ENCODE peak calls at places on chromosomes 5 and 9, in nine cellular contexts. L is OCI-LY7, I is lower leg skin, Q is left ventricle myocardium inferior, M is ascending aorta, H is body of pancreas, D is IMR-90, F is fibroblast of the aortic adventitia, N is colonic mucosa. B is an unnamed sample.

GRCh38 chr5:180090769-180091546 is 19.4 kb upstream of the RNF130 start:
- DNase-seq in L (peak; percentile 36), I (peak; percentile 80), Q (no peak), M (no peak), H (peak; percentile 69), D (peak; percentile 14), F (peak; percentile 23), N (peak; percentile 57), B (no peak)

GRCh38 chr9:109331353-109331752 is 10.5 kb upstream of the EPB41L4B start:
- DNase-seq in L (no peak), I (peak; percentile 91), Q (peak; percentile 48), M (no peak), H (peak; percentile 98), D (no peak), F (peak; percentile 69), N (peak; percentile 86), B (no peak)

GRCh38 chr9:73269430-73270101 is 117.9 kb downstream of the ANXA1 start:
- DNase-seq in L (peak; percentile 1), I (no peak), Q (no peak), M (no peak), H (no peak), D (peak; percentile 2), F (peak; percentile 33), N (no peak), B (no peak)

GRCh38 chr5:10528056-10528816 is 35.6 kb upstream of the ANKRD33B start:
- DNase-seq in L (no peak), I (no peak), Q (no peak), M (no peak), H (no peak), D (peak; percentile 60), F (peak; percentile 87), N (no peak), B (no peak)

GRCh38 chr5:126858441-126858840 is 81.5 kb downstream of the LMNB1 start:
- DNase-seq in L (no peak), I (no peak), Q (no peak), M (no peak), H (no peak), D (no peak), F (no peak), N (no peak), B (no peak)

GRCh38 chr5:28927559-28928326 is 1889.4 kb upstream of the CDH9 start:
- DNase-seq in L (no peak), I (no peak), Q (no peak), M (no peak), H (no peak), D (no peak), F (no peak), N (no peak), B (no peak)

GRCh38 chr9:36268007-36268427 is 9.8 kb upstream of the GNE start:
- DNase-seq in L (no peak), I (no peak), Q (no peak), M (no peak), H (no peak), D (peak; percentile 71), F (peak; percentile 70), N (no peak), B (no peak)

GRCh38 chr5:132260714-132261615 is 3.5 kb downstream of the PDLIM4 start:
- DNase-seq in L (no peak), I (peak; percentile 89), Q (peak; percentile 56), M (no peak), H (peak; percentile 81), D (peak; percentile 96), F (peak; percentile 80), N (peak; percentile 37), B (peak; percentile 88)

GRCh38 chr5:110086658-110087388 is 397.1 kb downstream of the MAN2A1 start:
- DNase-seq in L (no peak), I (peak; percentile 85), Q (no peak), M (peak; percentile 42), H (peak; percentile 31), D (peak; percentile 29), F (peak; percentile 20), N (no peak), B (peak; percentile 91)

GRCh38 chr5:34718516-34718915 is 62.4 kb downstream of the RAI14 start:
- DNase-seq in L (no peak), I (no peak), Q (no peak), M (no peak), H (no peak), D (peak; percentile 41), F (no peak), N (no peak), B (no peak)

GRCh38 chr5:11540112-11540511 is 364.1 kb downstream of the CTNND2 start:
- DNase-seq in L (no peak), I (no peak), Q (no peak), M (no peak), H (no peak), D (no peak), F (no peak), N (no peak), B (no peak)

GRCh38 chr5:107217721-107218130 is 453.0 kb downstream of the EFNA5 start:
- DNase-seq in L (no peak), I (peak; percentile 85), Q (peak; percentile 71), M (peak; percentile 70), H (no peak), D (no peak), F (no peak), N (no peak), B (peak; percentile 18)

GRCh38 chr9:131739192-131739961 is 499 bp downstream of the RAPGEF1 start:
- DNase-seq in L (peak; percentile 69), I (no peak), Q (peak; percentile 41), M (no peak), H (peak; percentile 40), D (no peak), F (peak; percentile 27), N (peak; percentile 51), B (no peak)

GRCh38 chr5:107565791-107566536 is 104.8 kb downstream of the EFNA5 start:
- DNase-seq in L (no peak), I (no peak), Q (no peak), M (no peak), H (no peak), D (no peak), F (no peak), N (no peak), B (no peak)

GRCh38 chr9:102309379-102309778 is 570.9 kb upstream of the GRIN3A start:
- DNase-seq in L (no peak), I (no peak), Q (no peak), M (no peak), H (no peak), D (no peak), F (no peak), N (no peak), B (no peak)
- TF ChIP-seq CTCF in L (no peak), I (no peak), Q (no peak), M (no peak), H (no peak), D (no peak), F (no peak), N (no peak), B (no peak)

GRCh38 chr9:83536332-83536731 is 1.9 kb downstream of the FRMD3 start:
- DNase-seq in L (no peak), I (no peak), Q (no peak), M (no peak), H (no peak), D (no peak), F (no peak), N (no peak), B (no peak)
- H3K4me3 ChIP-seq in L (no peak overlapping the region), I (no peak overlapping the region), Q (peak overlapping the region; percentile 90), M (no peak overlapping the region), H (no peak overlapping the region), D (no peak overlapping the region), F (no peak overlapping the region), N (no peak overlapping the region), B (no peak overlapping the region)

DNA sequence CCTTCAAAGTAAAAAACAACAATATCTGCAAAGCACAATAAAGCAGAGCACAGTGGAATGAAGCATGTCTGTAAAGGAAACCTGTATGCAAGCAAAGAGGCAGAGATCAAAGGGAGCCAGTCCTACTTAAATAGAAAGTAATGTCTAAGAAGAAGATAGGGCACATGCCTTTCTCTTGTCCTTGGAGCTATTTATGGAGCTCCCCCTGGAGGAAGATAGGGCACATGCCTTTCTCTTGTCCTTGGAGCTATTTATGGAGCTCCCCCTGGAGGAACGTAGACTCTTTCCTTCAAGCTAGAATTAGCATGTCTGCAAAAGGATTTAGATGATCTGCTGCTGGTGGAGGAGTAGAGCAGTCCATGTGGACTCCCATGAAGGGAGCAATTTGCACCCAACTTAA is 168.1 kb upstream of the RASEF start:
- DNase-seq in L (no peak), I (no peak), Q (no peak), M (no peak), H (no peak), D (no peak), F (peak; percentile 54), N (no peak), B (no peak)
- TF ChIP-seq CTCF in L (no peak), I (no peak), Q (peak; percentile 55), M (no peak), H (no peak), D (no peak), F (peak; percentile 43), N (no peak), B (peak; percentile 29)

GRCh38 chr9:120892177-120892747 is 15.3 kb upstream of the PHF19 start:
- DNase-seq in L (no peak), I (no peak), Q (no peak), M (no peak), H (no peak), D (no peak), F (no peak), N (no peak), B (no peak)

GRCh38 chr9:120893917-120894316 is 16.9 kb upstream of the PHF19 start:
- DNase-seq in L (no peak), I (no peak), Q (no peak), M (no peak), H (no peak), D (no peak), F (no peak), N (no peak), B (no peak)

GRCh38 chr9:120893585-120893857 is 16.5 kb upstream of the PHF19 start:
- DNase-seq in L (peak; percentile 61), I (no peak), Q (no peak), M (no peak), H (no peak), D (peak; percentile 73), F (peak; percentile 21), N (no peak), B (no peak)

GRCh38 chr9:120891255-120891954 is 14.4 kb upstream of the PHF19 start:
- DNase-seq in L (peak; percentile 60), I (no peak), Q (no peak), M (no peak), H (no peak), D (peak; percentile 50), F (no peak), N (no peak), B (no peak)

DNA sequence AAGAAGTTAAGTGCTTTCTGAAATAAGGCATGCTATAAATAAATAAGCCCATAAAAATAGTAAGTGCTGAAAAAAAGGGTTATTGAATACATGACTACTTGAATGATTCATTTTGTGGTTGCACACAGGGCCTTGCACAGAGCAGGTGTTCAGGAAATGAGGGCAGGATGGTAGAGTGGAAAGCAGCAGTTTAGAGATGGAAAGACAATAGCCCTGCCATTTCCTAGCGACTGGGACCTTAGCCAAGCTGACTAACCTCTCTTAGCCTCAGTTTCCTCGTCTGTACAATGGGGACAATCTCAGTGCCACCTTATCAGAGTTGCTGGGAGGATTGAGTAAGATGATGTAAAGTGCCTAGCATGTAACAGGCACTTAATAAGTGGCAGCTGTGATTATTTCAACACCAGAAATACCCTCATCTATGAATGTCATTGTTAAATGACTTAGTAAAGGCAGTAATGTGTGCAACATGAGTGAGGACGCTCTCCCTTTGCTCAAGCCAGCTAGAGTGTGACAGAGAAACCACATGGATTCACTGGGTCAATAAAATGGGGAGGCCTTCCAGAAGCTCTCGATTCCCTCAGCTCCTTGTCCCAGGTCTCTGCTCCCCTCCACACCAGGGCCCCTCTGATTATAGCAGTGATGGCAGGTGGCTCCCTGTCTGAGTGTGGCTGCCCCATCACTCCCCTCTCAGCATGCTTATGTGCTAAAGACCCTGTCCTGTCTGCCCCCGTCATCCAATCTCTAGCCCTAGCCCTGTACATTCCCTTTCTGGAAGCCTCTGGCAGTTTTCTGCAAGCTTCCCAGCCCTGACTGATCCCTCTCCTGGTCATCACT is 16.0 kb upstream of the PHF19 start:
- DNase-seq in L (peak; percentile 97), I (no peak), Q (no peak), M (no peak), H (peak; percentile 11), D (peak; percentile 94), F (peak; percentile 80), N (no peak), B (peak; percentile 86)
- H3K4me3 ChIP-seq in L (peak overlapping the region; percentile 7), I (no peak overlapping the region), Q (no peak overlapping the region), M (no peak overlapping the region), H (no peak overlapping the region), D (no peak overlapping the region), F (no peak overlapping the region), N (no peak overlapping the region), B (no peak overlapping the region)